ENCODE peak calls at places on chromosomes 6 and 20, in seven cellular contexts. U, D, B, J, Z, X and L are unnamed samples.

GRCh38 chr6:135932651-135933050 is 81.2 kb downstream of the PDE7B start:
- DNase-seq in U (no peak), D (no peak), B (no peak), J (no peak), Z (no peak), X (no peak), L (no peak)

GRCh38 chr6:73516712-73517489 is 3.9 kb downstream of the EEF1A1 start:
- DNase-seq in U (no peak), D (no peak), B (no peak), J (no peak), Z (peak), X (no peak), L (no peak)

GRCh38 chr6:53373638-53374037 is 24.9 kb upstream of the ELOVL5 start:
- DNase-seq in U (no peak), D (no peak), B (no peak), J (no peak), Z (no peak), X (no peak), L (no peak)

GRCh38 chr6:150584065-150584464 is 15.6 kb upstream of the PLEKHG1 start:
- DNase-seq in U (no peak), D (no peak), B (no peak), J (no peak), Z (no peak), X (no peak), L (no peak)

GRCh38 chr20:45049904-45050471 is 50.9 kb downstream of the KCNS1 start:
- DNase-seq in U (no peak), D (peak), B (peak), J (peak), Z (no peak), X (peak), L (no peak)

GRCh38 chr6:158903801-158904200 is 84.6 kb upstream of the EZR start:
- DNase-seq in U (no peak), D (no peak), B (no peak), J (no peak), Z (no peak), X (no peak), L (no peak)

GRCh38 chr6:122780114-122780513 is 598 bp downstream of the FABP7 start:
- DNase-seq in U (no peak), D (no peak), B (no peak), J (no peak), Z (no peak), X (no peak), L (no peak)

GRCh38 chr6:168150551-168151444 is 71.8 kb upstream of the FRMD1 start:
- DNase-seq in U (peak), D (no peak), B (no peak), J (no peak), Z (peak), X (peak), L (no peak)